ENCODE peak calls at places on chromosomes 11 and 22, in eight cellular contexts. I is GM23248, P is H9, J is T-cell, W is colonic mucosa, M is A549, G is cardiac fibroblast, X is HTR-8/SVneo. E is an unnamed sample.

GRCh38 chr11:114684636-114685035 is 6.3 kb downstream of the NXPE2 start:
- DNase-seq in I (peak; percentile 5), P (no peak), J (no peak), W (no peak), M (no peak), G (no peak), X (no peak), E (no peak)

GRCh38 chr11:130156108-130157022 is 3.2 kb upstream of the ST14 start:
- DNase-seq in I (peak; percentile 75), P (no peak), J (no peak), W (peak; percentile 44), M (peak; percentile 28), G (peak; percentile 44), X (no peak), E (no peak)

GRCh38 chr11:73236879-73237278 is 18.8 kb downstream of the P2RY2 start:
- DNase-seq in I (peak; percentile 50), P (peak; percentile 80), J (no peak), W (peak; percentile 63), M (peak; percentile 69), G (peak; percentile 39), X (peak; percentile 56), E (no peak)

GRCh38 chr11:2760196-2760871 is 60.5 kb upstream of the KCNQ1OT1 start:
- DNase-seq in I (no peak), P (peak; percentile 14), J (no peak), W (peak; percentile 5), M (no peak), G (no peak), X (no peak), E (peak; percentile 37)

GRCh38 chr11:125441648-125442410 is 54.2 kb downstream of the FEZ1 start:
- DNase-seq in I (no peak), P (peak; percentile 77), J (no peak), W (no peak), M (no peak), G (no peak), X (no peak), E (no peak)

GRCh38 chr22:45896153-45896951 is 80.6 kb downstream of the WNT7B start:
- DNase-seq in I (no peak), P (peak; percentile 82), J (no peak), W (no peak), M (no peak), G (no peak), X (no peak), E (peak; percentile 79)

GRCh38 chr11:23403210-23404185 is 543.2 kb upstream of the CCDC179 start:
- DNase-seq in I (no peak), P (no peak), J (no peak), W (no peak), M (no peak), G (no peak), X (no peak), E (no peak)

GRCh38 chr22:45855961-45856360 is 121.0 kb downstream of the WNT7B start:
- DNase-seq in I (no peak), P (no peak), J (no peak), W (no peak), M (no peak), G (no peak), X (no peak), E (no peak)

GRCh38 chr22:45599836-45600577 is 71.6 kb upstream of the ATXN10 start:
- DNase-seq in I (no peak), P (no peak), J (no peak), W (peak; percentile 61), M (no peak), G (no peak), X (no peak), E (no peak)